ENCODE peak calls at places on chromosome 16, in four cellular contexts. E is CD8-positive, alpha-beta memory T cell; N is ascending aorta; F is GM23338. D is an unnamed sample.

GRCh38 chr16:51337662-51338061 is 186.6 kb upstream of the SALL1 start:
- DNase-seq in F (peak), N (no peak), E (no peak), D (no peak)

GRCh38 chr16:27245276-27246231 is 23.0 kb downstream of the NSMCE1 start:
- DNase-seq in N (no peak), E (no peak), F (no peak), D (peak)

GRCh38 chr16:82584553-82585152 is 42.1 kb upstream of the CDH13 start:
- DNase-seq in E (no peak), F (no peak), N (no peak), D (no peak)

GRCh38 chr16:84603115-84603816 is 14.6 kb downstream of the COTL1 start:
- DNase-seq in F (no peak), N (peak), E (no peak), D (peak)

GRCh38 chr16:73036074-73036826 is 11.7 kb downstream of the ZFHX3 start:
- DNase-seq in E (no peak), F (peak), N (no peak), D (no peak)

GRCh38 chr16:14564323-14564722 is 65.7 kb downstream of the PARN start:
- DNase-seq in F (peak), N (no peak), E (no peak), D (no peak)

GRCh38 chr16:52976539-52977167 is 76.0 kb downstream of the CHD9NB start:
- DNase-seq in F (peak), N (no peak), E (no peak), D (no peak)

GRCh38 chr16:88792668-88793587 is 7.9 kb upstream of the PIEZO1 start:
- DNase-seq in N (no peak), F (peak), E (no peak), D (no peak)

GRCh38 chr16:64269756-64270155 is 852.1 kb downstream of the CDH11 start:
- DNase-seq in F (no peak), E (no peak), N (no peak), D (peak)

GRCh38 chr16:75379339-75379738 is 54.0 kb downstream of the CFDP1 start:
- DNase-seq in F (no peak), N (no peak), E (no peak), D (no peak)

GRCh38 chr16:61946019-61946418 is 90.2 kb downstream of the CDH8 start:
- DNase-seq in N (no peak), F (peak), E (no peak), D (no peak)

GRCh38 chr16:56450275-56450889 is 750 bp downstream of the NUDT21 start:
- DNase-seq in N (no peak), E (no peak), F (peak), D (no peak)

GRCh38 chr16:3774156-3774767 is 56.9 kb upstream of the TRAP1 start:
- DNase-seq in N (no peak), E (no peak), F (no peak), D (peak)

GRCh38 chr16:58487566-58488351 is 12.2 kb upstream of the NDRG4 start:
- DNase-seq in F (peak), E (peak), N (peak), D (peak)
- H3K4me3 ChIP-seq in F (peak), E (no peak), N (peak), D (peak)

GRCh38 chr16:47726031-47726675 is 265.0 kb downstream of the PHKB start:
- DNase-seq in N (no peak), E (no peak), F (no peak), D (peak)
- H3K4me3 ChIP-seq in N (no peak), E (no peak), F (no peak), D (no peak)

GRCh38 chr16:23952128-23953041 is 116.6 kb downstream of the PRKCB start:
- DNase-seq in N (no peak), E (no peak), F (no peak), D (no peak)
- H3K4me3 ChIP-seq in N (no peak), E (peak), F (no peak), D (no peak)

GRCh38 chr16:1155353-1156110 is 2.6 kb downstream of the CACNA1H start:
- DNase-seq in F (no peak), E (no peak), N (no peak), D (no peak)
- H3K4me3 ChIP-seq in F (no peak), E (no peak), N (no peak), D (no peak)

DNA sequence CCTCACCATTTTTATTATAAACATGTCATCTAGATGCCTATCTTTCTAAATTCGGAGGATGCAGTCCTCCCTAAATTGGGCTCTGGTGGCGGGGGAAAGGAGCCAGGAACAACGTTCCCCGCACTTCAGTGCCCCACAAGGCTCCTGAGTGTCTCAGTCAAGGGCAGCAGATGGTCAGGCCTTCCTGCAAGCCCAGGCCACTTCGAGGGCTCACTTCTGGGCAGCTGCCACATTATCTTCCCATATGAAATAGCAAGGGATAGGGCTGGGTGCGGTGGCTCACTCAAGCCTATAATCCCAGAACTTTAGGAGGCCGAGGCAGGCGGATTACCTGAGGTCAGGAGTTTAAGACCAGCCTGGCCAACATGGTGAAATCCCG is 32.3 kb downstream of the FBXO31 start:
- DNase-seq in E (no peak), N (no peak), F (no peak), D (no peak)
- H3K4me3 ChIP-seq in E (no peak), N (no peak), F (no peak), D (no peak)

GRCh38 chr16:10554569-10554968 is 25.8 kb downstream of the EMP2 start:
- DNase-seq in E (no peak), F (no peak), N (no peak), D (no peak)

GRCh38 chr16:10556240-10556639 is 24.2 kb downstream of the EMP2 start:
- DNase-seq in E (no peak), F (no peak), N (no peak), D (no peak)

GRCh38 chr16:10551881-10552280 is 28.5 kb downstream of the EMP2 start:
- DNase-seq in N (no peak), E (no peak), F (no peak), D (no peak)

GRCh38 chr16:10552281-10552680 is 28.1 kb downstream of the EMP2 start:
- DNase-seq in F (no peak), N (no peak), E (no peak), D (no peak)

GRCh38 chr16:10552998-10553491 is 27.4 kb downstream of the EMP2 start:
- DNase-seq in N (peak), E (peak), F (peak), D (no peak)
- H3K4me3 ChIP-seq in N (no peak), E (peak), F (no peak), D (no peak)

GRCh38 chr16:17370233-17371013 is 100.3 kb downstream of the XYLT1 start:
- DNase-seq in N (no peak), F (no peak), E (no peak), D (peak)

GRCh38 chr16:17369441-17369951 is 101.3 kb downstream of the XYLT1 start:
- DNase-seq in N (peak), F (no peak), E (peak), D (no peak)

GRCh38 chr16:17367932-17368331 is 102.8 kb downstream of the XYLT1 start:
- DNase-seq in N (no peak), F (peak), E (no peak), D (peak)

GRCh38 chr16:17368511-17368910 is 102.2 kb downstream of the XYLT1 start:
- DNase-seq in N (no peak), F (no peak), E (no peak), D (no peak)

GRCh38 chr16:17368951-17369350 is 101.8 kb downstream of the XYLT1 start:
- DNase-seq in E (peak), N (no peak), F (no peak), D (no peak)
- H3K4me3 ChIP-seq in E (peak), N (no peak), F (no peak), D (no peak)

D was measured in skeletal muscle cell.